ENCODE peak calls at places on chromosomes 4 and X, in seven cellular contexts. B, M, Q, W, U, H and S are unnamed samples.

GRCh38 chr4:98150092-98150761 is 7.0 kb upstream of the STPG2 start:
- DNase-seq in W (peak; percentile 16), U (no peak), B (no peak), H (no peak), Q (peak; percentile 33), M (no peak), S (no peak)

GRCh38 chr4:96103086-96103485 is 263.2 kb downstream of the PDHA2 start:
- DNase-seq in Q (no peak), W (no peak), B (no peak), M (no peak), U (no peak), H (no peak), S (no peak)

GRCh38 chr4:81565137-81565870 is 93.6 kb upstream of the RASGEF1B start:
- DNase-seq in M (no peak), H (no peak), U (peak; percentile 85), W (no peak), Q (peak; percentile 8), B (peak; percentile 84), S (peak; percentile 4)

GRCh38 chr4:845233-845835 is 19.4 kb upstream of the CPLX1 start:
- DNase-seq in B (no peak), W (peak; percentile 61), M (no peak), Q (peak; percentile 16), H (peak; percentile 4), U (peak; percentile 20), S (peak; percentile 33)

GRCh38 chr4:176735300-176735699 is 57.4 kb downstream of the VEGFC start:
- DNase-seq in M (no peak), H (peak; percentile 29), Q (peak; percentile 68), W (peak; percentile 88), U (no peak), B (no peak), S (no peak)

GRCh38 chr4:6925357-6925836 is 15.8 kb downstream of the TBC1D14 start:
- DNase-seq in B (no peak), U (peak; percentile 63), H (no peak), Q (no peak), M (no peak), W (no peak), S (no peak)

GRCh38 chrX:155127465-155127864 is 56.2 kb downstream of the BRCC3 start:
- DNase-seq in B (no peak), U (no peak), W (no peak), Q (no peak), H (no peak), M (no peak), S (no peak)

GRCh38 chrX:11470231-11470630 is 177.0 kb downstream of the AMELX start:
- DNase-seq in H (no peak), B (no peak), M (no peak), U (no peak), W (peak; percentile 86), Q (peak; percentile 92), S (peak; percentile 88)

GRCh38 chrX:105136786-105137185 is 83.7 kb downstream of the TEX13A start:
- DNase-seq in M (no peak), B (no peak), U (no peak), Q (no peak), W (no peak), H (no peak), S (no peak)

GRCh38 chr4:138639018-138639876 is 376.3 kb upstream of the NOCT start:
- DNase-seq in B (no peak), W (peak; percentile 28), M (no peak), U (no peak), Q (peak; percentile 46), H (no peak), S (no peak)

GRCh38 chrX:106952988-106953387 is 32.8 kb downstream of the CLDN2 start:
- DNase-seq in M (peak; percentile 9), Q (peak; percentile 35), B (no peak), H (no peak), W (no peak), U (no peak), S (no peak)

GRCh38 chrX:9312922-9313867 is 151.7 kb upstream of the TBL1X start:
- DNase-seq in W (no peak), B (peak; percentile 40), U (peak; percentile 69), Q (no peak), M (peak; percentile 50), H (no peak), S (no peak)

GRCh38 chrX:119466970-119467369 is 1.3 kb upstream of the SLC25A5 start:
- DNase-seq in M (no peak), W (no peak), Q (no peak), H (no peak), B (no peak), U (no peak), S (no peak)

GRCh38 chrX:119467842-119468185 is 430 bp upstream of the SLC25A5 start:
- DNase-seq in U (no peak), B (no peak), H (no peak), Q (no peak), M (no peak), W (no peak), S (no peak)

GRCh38 chrX:119468186-119468929 is at the start of gene SLC25A5:
- DNase-seq in M (peak; percentile 88), B (peak; percentile 84), W (peak; percentile 69), U (peak; percentile 90), Q (peak; percentile 85), H (no peak), S (no peak)

GRCh38 chrX:119468930-119469635 is 839 bp downstream of the SLC25A5 start:
- DNase-seq in M (peak; percentile 84), W (peak; percentile 71), B (peak; percentile 91), H (no peak), Q (peak; percentile 81), U (peak; percentile 94), S (no peak)

GRCh38 chrX:119467433-119467832 is 811 bp upstream of the SLC25A5 start:
- DNase-seq in Q (no peak), B (no peak), W (no peak), M (no peak), U (no peak), H (no peak), S (no peak)
- H3K4me3 ChIP-seq in Q (no peak overlapping the region), B (no peak overlapping the region), W (no peak overlapping the region), M (peak overlapping the region; percentile 88), U (peak overlapping the region; percentile 81), H (no peak overlapping the region), S (no peak overlapping the region)

GRCh38 chr4:26345541-26345940 is 24.7 kb downstream of the RBPJ start:
- DNase-seq in U (no peak), W (no peak), M (no peak), B (no peak), H (no peak), Q (no peak), S (no peak)
- H3K4me3 ChIP-seq in U (no peak overlapping the region), W (no peak overlapping the region), M (no peak overlapping the region), B (no peak overlapping the region), H (no peak overlapping the region), Q (no peak overlapping the region), S (no peak overlapping the region)

DNA sequence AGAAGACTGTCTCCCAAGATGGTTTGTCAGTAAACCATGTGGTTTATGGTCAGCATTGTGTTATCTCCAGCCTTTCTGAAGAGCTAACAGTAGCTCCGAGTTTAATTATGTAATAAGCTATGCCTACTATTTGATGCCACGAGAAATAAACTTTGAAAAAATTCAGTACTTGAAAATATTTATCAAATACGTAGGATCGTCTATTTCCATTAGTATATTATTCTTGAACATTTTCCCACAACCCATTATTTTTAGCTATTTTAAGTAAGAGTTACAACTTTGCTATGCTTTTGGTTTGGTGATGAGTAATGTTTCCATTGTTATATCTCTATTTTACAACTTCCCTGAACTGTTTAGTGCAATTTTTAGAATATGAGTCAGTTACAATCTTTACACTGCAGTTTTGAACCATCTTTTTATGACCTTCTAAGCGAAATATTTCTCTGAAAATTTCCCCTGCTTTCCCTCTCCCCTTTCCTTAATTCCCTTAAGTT is 44.5 kb upstream of the TRIM2 start:
- DNase-seq in W (peak; percentile 76), H (no peak), Q (peak; percentile 81), M (no peak), U (no peak), B (no peak), S (no peak)
- H3K4me3 ChIP-seq in W (no peak overlapping the region), H (no peak overlapping the region), Q (no peak overlapping the region), M (no peak overlapping the region), U (no peak overlapping the region), B (no peak overlapping the region), S (no peak overlapping the region)

DNA sequence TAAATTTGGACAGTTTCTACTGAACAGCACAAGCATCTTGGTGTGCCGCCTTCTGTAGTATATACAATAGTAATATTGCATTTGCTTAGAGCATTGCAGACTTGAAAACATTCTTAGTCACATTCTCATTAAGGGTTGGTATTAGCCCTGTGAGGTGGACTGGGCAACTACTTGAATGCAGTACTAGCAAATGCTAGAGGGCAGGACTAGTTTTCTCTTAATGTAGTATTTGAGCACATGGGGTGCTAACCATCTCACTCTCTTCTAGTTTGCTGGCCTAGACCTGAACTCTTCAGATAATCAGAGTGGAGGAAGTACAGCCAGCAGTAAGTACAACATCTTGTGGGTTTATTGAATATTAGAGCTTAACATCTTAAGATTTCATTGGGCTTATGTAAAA is 3.2 kb downstream of the DDX3X start:
- DNase-seq in Q (no peak), B (no peak), M (no peak), U (no peak), W (peak; percentile 7), H (no peak), S (no peak)
- H3K4me3 ChIP-seq in Q (peak overlapping the region; percentile 2), B (no peak overlapping the region), M (no peak overlapping the region), U (peak overlapping the region; percentile 74), W (peak overlapping the region; percentile 20), H (peak overlapping the region; percentile 87), S (peak overlapping the region; percentile 15)

GRCh38 chr4:75722417-75722816 is 2.0 kb upstream of the USO1 start:
- DNase-seq in U (no peak), W (no peak), H (no peak), M (no peak), B (no peak), Q (no peak), S (no peak)
- H3K4me3 ChIP-seq in U (no peak overlapping the region), W (no peak overlapping the region), H (peak overlapping the region; percentile 11), M (no peak overlapping the region), B (no peak overlapping the region), Q (no peak overlapping the region), S (no peak overlapping the region)

GRCh38 chrX:72129661-72130060 is 2.1 kb downstream of the RTL5 start:
- DNase-seq in U (no peak), M (no peak), H (no peak), B (no peak), W (no peak), Q (no peak), S (no peak)

GRCh38 chrX:72130156-72130761 is 1.5 kb downstream of the RTL5 start:
- DNase-seq in U (no peak), M (no peak), B (no peak), H (no peak), Q (no peak), W (no peak), S (no peak)

GRCh38 chrX:72132456-72132855 is 741 bp upstream of the RTL5 start:
- DNase-seq in M (no peak), H (no peak), U (no peak), Q (no peak), W (no peak), B (no peak), S (no peak)

GRCh38 chrX:72131317-72132294 is at the start of gene RTL5:
- DNase-seq in Q (peak; percentile 85), H (peak; percentile 63), U (peak; percentile 90), B (peak; percentile 84), M (peak; percentile 82), W (peak; percentile 85), S (peak; percentile 72)

GRCh38 chrX:72130762-72131231 is 918 bp downstream of the RTL5 start:
- DNase-seq in H (no peak), U (no peak), M (no peak), Q (no peak), W (no peak), B (peak; percentile 19), S (no peak)
- H3K4me3 ChIP-seq in H (peak overlapping the region; percentile 56), U (peak overlapping the region; percentile 57), M (peak overlapping the region; percentile 33), Q (peak overlapping the region; percentile 49), W (peak overlapping the region; percentile 52), B (no peak overlapping the region), S (peak overlapping the region; percentile 55)

GRCh38 chr4:61199869-61200194 is 294 bp upstream of the ADGRL3 start:
- DNase-seq in W (no peak), M (no peak), B (no peak), U (no peak), H (no peak), Q (no peak), S (no peak)
- H3K4me3 ChIP-seq in W (peak overlapping the region; percentile 62), M (no peak overlapping the region), B (peak overlapping the region; percentile 49), U (peak overlapping the region; percentile 58), H (peak overlapping the region; percentile 54), Q (peak overlapping the region; percentile 61), S (peak overlapping the region; percentile 70)